ENCODE peak calls at places on chromosomes 4 and X, in four cellular contexts. S is upper lobe of right lung; R is CD8-positive, alpha-beta T cell; U is OCI-LY7. W is an unnamed sample.

GRCh38 chrX:96480081-96480480 is 204.6 kb upstream of the DIAPH2 start:
- DNase-seq in S (no peak), R (no peak), U (no peak), W (no peak)

GRCh38 chr4:26131711-26132110 is 189.1 kb upstream of the RBPJ start:
- DNase-seq in U (no peak), S (no peak), R (peak; percentile 31), W (no peak)

GRCh38 chr4:42371306-42372063 is 25.8 kb upstream of the SHISA3 start:
- DNase-seq in R (no peak), S (no peak), U (peak; percentile 63), W (no peak)

GRCh38 chr4:181761130-181761529 is 482.1 kb upstream of the TENM3 start:
- DNase-seq in S (no peak), R (no peak), U (no peak), W (no peak)

GRCh38 chr4:113531572-113531971 is 230.0 kb downstream of the CAMK2D start:
- DNase-seq in U (no peak), R (no peak), S (no peak), W (no peak)

GRCh38 chrX:154546354-154547244 is at the start of gene G6PD:
- DNase-seq in R (peak; percentile 77), S (no peak), U (peak; percentile 87), W (no peak)

GRCh38 chr4:3270141-3270611 is 21.2 kb downstream of the MSANTD1 start:
- DNase-seq in R (no peak), U (no peak), S (no peak), W (peak; percentile 72)

GRCh38 chrX:45322382-45322781 is 121.7 kb upstream of the DIPK2B start:
- DNase-seq in U (peak; percentile 2), R (no peak), S (no peak), W (no peak)

GRCh38 chr4:109079731-109080130 is 222.7 kb downstream of the COL25A1 start:
- DNase-seq in R (no peak), S (no peak), U (no peak), W (no peak)

GRCh38 chr4:71212216-71212615 is 126.6 kb upstream of the SLC4A4 start:
- DNase-seq in U (no peak), S (no peak), R (no peak), W (no peak)

GRCh38 chr4:145951931-145952330 is 13.3 kb upstream of the ZNF827 start:
- DNase-seq in U (no peak), S (no peak), R (no peak), W (no peak)

GRCh38 chrX:69107747-69108410 is 57.4 kb downstream of the PJA1 start:
- DNase-seq in S (no peak), R (no peak), U (no peak), W (no peak)

GRCh38 chrX:9339603-9340569 is 125.0 kb upstream of the TBL1X start:
- DNase-seq in S (no peak), U (no peak), R (peak; percentile 32), W (no peak)

GRCh38 chr4:177367336-177367735 is 57.7 kb downstream of the NEIL3 start:
- DNase-seq in R (no peak), U (peak; percentile 5), S (no peak), W (no peak)

GRCh38 chrX:41737065-41737464 is 13.1 kb downstream of the GPR82 start:
- DNase-seq in U (peak; percentile 80), R (peak; percentile 21), S (no peak), W (no peak)

GRCh38 chrX:41922125-41922521 is 1.2 kb downstream of the CASK start:
- DNase-seq in S (no peak), U (peak; percentile 20), R (peak; percentile 38), W (no peak)

GRCh38 chr4:8762356-8762755 is 109.3 kb downstream of the HMX1 start:
- DNase-seq in U (no peak), S (peak; percentile 42), R (no peak), W (peak; percentile 47)

GRCh38 chr4:177579649-177580048 is 137.4 kb upstream of the AGA start:
- DNase-seq in S (no peak), U (no peak), R (no peak), W (no peak)

GRCh38 chrX:152959626-152960025 is 34.3 kb downstream of the PNMA5 start:
- DNase-seq in R (no peak), U (no peak), S (no peak), W (no peak)

GRCh38 chr4:140943486-140943885 is 187.3 kb upstream of the TBC1D9 start:
- DNase-seq in U (no peak), R (no peak), S (no peak), W (no peak)

GRCh38 chr4:1511441-1512041 is 105.3 kb upstream of the NKX1-1 start:
- DNase-seq in R (no peak), U (peak; percentile 14), S (peak; percentile 48), W (no peak)

GRCh38 chrX:16479206-16479869 is 170.6 kb upstream of the S100G start:
- DNase-seq in R (no peak), S (no peak), U (no peak), W (no peak)

GRCh38 chrX:153032397-153033118 is 23.7 kb upstream of the PNMA3 start:
- DNase-seq in S (peak; percentile 88), U (peak; percentile 50), R (peak; percentile 65), W (no peak)

GRCh38 chr4:114782842-114783595 is 184.4 kb downstream of the UGT8 start:
- DNase-seq in U (no peak), S (no peak), R (no peak), W (no peak)

GRCh38 chr4:62644372-62644771 is 1444.2 kb downstream of the ADGRL3 start:
- DNase-seq in S (no peak), R (no peak), U (peak; percentile 2), W (no peak)

GRCh38 chr4:56468097-56468422 is 643 bp downstream of the SRP72 start:
- DNase-seq in U (no peak), S (no peak), R (peak; percentile 25), W (no peak)

GRCh38 chr4:123477804-123478209 is 81.2 kb downstream of the SPRY1 start:
- DNase-seq in R (peak; percentile 60), U (peak; percentile 70), S (no peak), W (no peak)

GRCh38 chr4:113641025-113641431 is 120.5 kb downstream of the CAMK2D start:
- DNase-seq in R (no peak), S (no peak), U (peak; percentile 87), W (no peak)

GRCh38 chrX:69186651-69187050 is 21.4 kb upstream of the PJA1 start:
- DNase-seq in R (no peak), S (no peak), U (no peak), W (peak; percentile 33)

GRCh38 chrX:153953342-153953830 is 8.9 kb upstream of the RENBP start:
- DNase-seq in R (peak; percentile 87), S (peak; percentile 76), U (peak; percentile 54), W (no peak)

GRCh38 chrX:73987166-73987565 is 316.8 kb upstream of the ZCCHC13 start:
- DNase-seq in S (no peak), R (no peak), U (no peak), W (no peak)

GRCh38 chr4:99408346-99408745 is 26.8 kb downstream of the ADH7 start:
- DNase-seq in R (no peak), U (no peak), S (no peak), W (no peak)

GRCh38 chr4:149095798-149096197 is 653.6 kb upstream of the NR3C2 start:
- DNase-seq in S (no peak), U (no peak), R (no peak), W (no peak)

DNA sequence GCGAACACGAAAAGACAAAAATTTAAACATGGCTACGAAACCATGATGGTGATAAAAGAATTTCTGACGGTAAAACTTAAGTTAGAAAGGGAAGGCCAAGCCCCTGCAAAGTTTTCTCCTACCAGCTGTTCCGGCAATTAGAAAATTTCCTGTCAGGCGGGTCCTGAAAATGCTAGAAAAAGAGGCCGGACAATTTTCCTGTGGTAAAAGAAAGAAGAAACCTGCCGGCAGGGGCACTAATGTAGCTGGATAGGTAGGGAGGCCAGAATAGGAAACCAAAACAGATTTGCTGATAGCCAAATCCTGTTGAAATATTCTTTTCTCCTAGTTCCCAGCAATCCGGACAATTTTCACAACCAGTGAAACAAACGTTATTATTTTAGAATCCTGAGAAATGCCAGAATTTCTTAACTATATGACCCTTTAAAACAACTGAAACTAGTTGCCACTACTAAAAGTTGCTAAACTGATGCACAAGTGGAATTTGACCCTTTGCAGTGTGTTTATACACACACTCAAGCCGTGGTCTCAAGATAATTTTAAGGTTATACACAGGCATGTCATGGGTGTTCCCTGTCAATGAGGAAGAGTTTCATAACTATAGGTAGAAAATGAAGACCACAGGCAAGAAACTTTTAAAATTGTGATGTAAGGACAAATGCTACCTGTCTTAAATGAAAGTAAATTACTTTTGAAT is 47.8 kb downstream of the RPS6KA3 start:
- DNase-seq in U (no peak), R (no peak), S (no peak), W (no peak)
- H3K4me3 ChIP-seq in U (no peak overlapping the region), R (no peak overlapping the region), S (peak overlapping the region; percentile 33), W (no peak overlapping the region)

GRCh38 chr4:127622923-127623754 is 9.6 kb upstream of the INTU start:
- DNase-seq in R (no peak), S (peak; percentile 76), U (no peak), W (no peak)
- H3K4me3 ChIP-seq in R (no peak overlapping the region), S (peak overlapping the region; percentile 54), U (no peak overlapping the region), W (peak overlapping the region; percentile 77)

GRCh38 chr4:158005021-158005420 is 167.8 kb downstream of the GASK1B start:
- DNase-seq in R (no peak), U (no peak), S (no peak), W (no peak)

GRCh38 chr4:158006973-158007372 is 165.9 kb downstream of the GASK1B start:
- DNase-seq in S (no peak), U (no peak), R (no peak), W (no peak)

GRCh38 chr4:158010346-158010745 is 162.5 kb downstream of the GASK1B start:
- DNase-seq in U (no peak), S (no peak), R (no peak), W (no peak)

GRCh38 chr4:158007566-158007965 is 165.3 kb downstream of the GASK1B start:
- DNase-seq in S (no peak), R (no peak), U (no peak), W (no peak)

DNA sequence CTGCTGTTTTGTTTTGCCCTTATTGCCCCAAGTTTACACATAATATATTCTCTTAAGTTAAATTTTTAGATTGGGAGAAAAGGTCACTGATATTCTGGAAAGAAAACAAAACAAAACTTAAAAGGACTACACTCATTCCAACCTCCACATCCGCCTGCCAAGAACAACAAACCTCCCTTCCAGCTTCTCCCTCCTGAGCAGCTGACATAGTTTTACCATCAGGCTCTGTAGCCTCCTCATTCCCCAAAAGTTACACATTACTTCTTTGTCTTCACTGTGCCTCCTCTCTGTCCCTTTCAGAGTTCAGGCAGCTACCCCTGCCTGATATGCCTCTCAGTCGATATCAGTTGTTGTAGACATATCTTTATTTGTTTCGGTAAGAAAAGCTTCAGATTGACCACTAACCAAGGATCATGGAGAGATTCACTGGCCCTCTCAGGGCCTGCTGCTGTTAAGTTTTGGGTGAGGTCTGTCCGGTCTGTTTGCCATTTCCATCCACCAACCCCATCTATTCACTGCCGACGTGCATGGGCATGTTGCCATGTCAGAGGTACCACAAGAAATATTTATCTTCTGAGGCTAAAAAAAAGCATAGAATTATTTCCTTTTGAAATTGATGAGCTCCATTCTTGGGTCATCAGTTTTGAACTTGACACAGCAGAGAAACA is 164.1 kb downstream of the GASK1B start:
- DNase-seq in U (no peak), R (no peak), S (no peak), W (no peak)
- H3K4me3 ChIP-seq in U (no peak overlapping the region), R (no peak overlapping the region), S (no peak overlapping the region), W (no peak overlapping the region)

GRCh38 chr4:184568770-184569169 is 80.5 kb downstream of the CASP3 start:
- DNase-seq in R (no peak), S (no peak), U (no peak), W (no peak)
- H3K4me3 ChIP-seq in R (no peak overlapping the region), S (no peak overlapping the region), U (no peak overlapping the region), W (peak overlapping the region; percentile 2)

GRCh38 chrX:136146614-136147319 is 566 bp upstream of the FHL1 start:
- DNase-seq in S (no peak), U (no peak), R (peak; percentile 15), W (no peak)
- H3K4me3 ChIP-seq in S (peak overlapping the region; percentile 54), U (peak overlapping the region; percentile 49), R (peak overlapping the region; percentile 57), W (peak overlapping the region; percentile 86)